ENCODE peak calls at places on chromosome 18, in five cellular contexts. G is RWPE2, O is A549, T is HepG2, M is fibroblast of mammary gland. A is an unnamed sample.

GRCh38 chr18:70500748-70501147 is 211.9 kb downstream of the SOCS6 start:
- DNase-seq in G (no peak), T (no peak), O (no peak), M (no peak), A (no peak)

GRCh38 chr18:2654828-2655152 is 736 bp upstream of the SMCHD1 start:
- DNase-seq in G (no peak), O (peak), M (no peak), T (no peak), A (no peak)

GRCh38 chr18:54392621-54393023 is 34.9 kb downstream of the C18orf54 start:
- DNase-seq in G (no peak), O (peak), T (peak), M (peak), A (no peak)

GRCh38 chr18:22683196-22683676 is 249.9 kb upstream of the RBBP8 start:
- DNase-seq in M (peak), G (peak), T (peak), O (peak), A (no peak)

GRCh38 chr18:45167631-45168225 is 447.5 kb upstream of the SLC14A2 start:
- DNase-seq in G (no peak), T (no peak), O (no peak), M (peak), A (no peak)

GRCh38 chr18:54388203-54389142 is 30.8 kb downstream of the C18orf54 start:
- DNase-seq in O (peak), M (peak), T (peak), G (peak), A (no peak)

GRCh38 chr18:32919799-32920198 is 147.0 kb upstream of the KLHL14 start:
- DNase-seq in T (peak), O (peak), M (peak), G (no peak), A (no peak)

GRCh38 chr18:24063121-24063731 is 48.7 kb downstream of the TTC39C start:
- DNase-seq in O (no peak), T (peak), M (peak), G (no peak), A (no peak)

GRCh38 chr18:9506046-9506792 is 30.9 kb downstream of the RALBP1 start:
- DNase-seq in G (no peak), M (no peak), T (no peak), O (no peak), A (no peak)

GRCh38 chr18:44826418-44827259 is 146.0 kb downstream of the SETBP1 start:
- DNase-seq in O (peak), G (no peak), M (peak), T (no peak), A (no peak)

GRCh38 chr18:55509631-55510372 is 78.2 kb downstream of the TCF4 start:
- DNase-seq in T (no peak), G (no peak), O (no peak), M (peak), A (no peak)

GRCh38 chr18:6728318-6728717 is 1.2 kb upstream of the ARHGAP28 start:
- DNase-seq in T (no peak), O (no peak), G (no peak), M (no peak), A (no peak)

GRCh38 chr18:58392336-58393000 is 236.4 kb downstream of the ALPK2 start:
- DNase-seq in M (peak), O (no peak), G (no peak), T (no peak), A (peak)

GRCh38 chr18:6956495-6956894 is 161.1 kb downstream of the LAMA1 start:
- DNase-seq in T (no peak), M (no peak), O (no peak), G (no peak), A (no peak)

GRCh38 chr18:58054041-58054733 is 10.2 kb downstream of the NEDD4L start:
- DNase-seq in G (no peak), M (peak), T (peak), O (peak), A (no peak)

GRCh38 chr18:29560270-29560669 is 1383.3 kb upstream of the CDH2 start:
- DNase-seq in G (no peak), M (no peak), T (no peak), O (no peak), A (no peak)

GRCh38 chr18:76759056-76759455 is 63.3 kb upstream of the ZNF236 start:
- DNase-seq in O (no peak), T (no peak), M (no peak), G (no peak), A (no peak)

GRCh38 chr18:346607-347006 is 78.8 kb upstream of the THOC1 start:
- DNase-seq in O (no peak), M (no peak), T (no peak), G (no peak), A (no peak)
- TF ChIP-seq CTCF in O (no peak), M (no peak), T (no peak), G (no peak), A (no peak)

DNA sequence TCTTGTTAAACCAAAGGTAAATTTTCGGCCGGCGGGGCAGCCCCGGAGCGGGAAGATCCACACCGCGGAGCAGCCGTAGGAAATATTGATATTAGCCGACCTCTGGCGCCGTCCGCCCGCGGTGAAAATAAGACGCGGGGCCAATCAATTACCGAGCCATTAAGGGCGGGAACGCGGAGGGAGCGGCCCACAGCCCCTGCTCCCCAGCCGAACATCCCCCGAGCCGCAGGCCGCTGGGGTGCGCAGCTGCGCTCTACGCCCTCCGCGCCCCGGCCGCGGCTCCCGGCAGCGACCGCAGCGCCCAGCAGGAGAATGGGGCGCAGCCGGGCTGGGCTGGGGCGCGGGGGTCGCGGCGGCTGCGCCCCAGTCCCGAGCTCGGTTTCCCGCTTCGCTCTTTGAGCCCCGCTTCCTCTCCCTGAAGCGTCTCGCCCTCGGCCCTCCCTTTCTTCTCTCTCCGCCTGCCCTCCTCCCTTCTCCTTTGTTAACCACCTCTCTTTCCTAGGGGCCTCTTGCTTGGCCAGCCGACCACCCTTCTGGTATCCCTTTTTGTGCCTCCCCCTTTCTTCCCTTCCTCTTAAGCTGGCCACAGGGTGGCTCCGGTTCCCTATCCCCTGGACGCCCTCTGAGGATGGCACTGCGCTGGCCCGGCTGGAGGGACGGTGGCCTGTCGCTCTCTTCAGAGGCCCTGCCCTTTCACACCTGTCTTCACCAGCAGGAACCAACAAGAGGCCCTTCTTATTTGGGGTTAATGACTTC is 40.9 kb downstream of the CELF4 start:
- DNase-seq in G (no peak), O (no peak), M (no peak), T (no peak), A (no peak)
- TF ChIP-seq CTCF in G (no peak), O (no peak), M (no peak), T (no peak), A (no peak)

GRCh38 chr18:25314824-25315223 is 37.1 kb downstream of the ZNF521 start:
- DNase-seq in M (no peak), O (no peak), T (no peak), G (no peak), A (no peak)

GRCh38 chr18:25313274-25313673 is 38.7 kb downstream of the ZNF521 start:
- DNase-seq in M (no peak), G (no peak), O (no peak), T (no peak), A (no peak)

GRCh38 chr18:25306671-25307070 is 45.3 kb downstream of the ZNF521 start:
- DNase-seq in T (no peak), O (no peak), M (no peak), G (no peak), A (no peak)

GRCh38 chr18:25305584-25305983 is 46.4 kb downstream of the ZNF521 start:
- DNase-seq in T (no peak), O (no peak), M (peak), G (no peak), A (no peak)

GRCh38 chr18:25310045-25310444 is 41.9 kb downstream of the ZNF521 start:
- DNase-seq in G (no peak), O (no peak), M (peak), T (no peak), A (no peak)
- TF ChIP-seq CTCF in G (peak), O (no peak), M (peak), T (no peak), A (no peak)

GRCh38 chr18:50044402-50044801 is 150.5 kb downstream of the MYO5B start:
- DNase-seq in M (no peak), T (no peak), O (no peak), G (no peak), A (no peak)
- TF ChIP-seq CTCF in M (no peak), T (no peak), O (no peak), G (no peak), A (no peak)

A was measured in coronary artery.